ENCODE peak calls at places on chromosomes 16 and 17, in seven cellular contexts. U is H9; I is CD8-positive, alpha-beta memory T cell; F is A549; C is left ventricle myocardium inferior; J is ovary; Q is heart right ventricle. D is an unnamed sample.

GRCh38 chr17:7549401-7550055 is 670 bp downstream of the TNFSF12 start:
- DNase-seq in J (no peak), U (no peak), I (peak), Q (no peak), C (peak), F (no peak), D (peak)

GRCh38 chr17:13362341-13363122 is 239.2 kb downstream of the HS3ST3A1 start:
- DNase-seq in Q (no peak), J (no peak), I (no peak), C (no peak), F (no peak), U (no peak), D (no peak)

GRCh38 chr17:65103896-65104295 is 33.3 kb upstream of the RGS9 start:
- DNase-seq in Q (no peak), I (no peak), C (no peak), J (no peak), U (no peak), F (no peak), D (no peak)

GRCh38 chr17:39929657-39930407 is 2.3 kb downstream of the LRRC3C start:
- DNase-seq in Q (no peak), I (no peak), J (no peak), F (peak), U (no peak), C (no peak), D (no peak)

GRCh38 chr17:40864661-40865380 is 2.2 kb downstream of the KRT12 start:
- DNase-seq in Q (no peak), J (no peak), I (no peak), C (no peak), U (no peak), F (no peak), D (no peak)

GRCh38 chr16:55466209-55466608 is 12.8 kb upstream of the MMP2 start:
- DNase-seq in C (no peak), U (no peak), J (no peak), Q (no peak), I (no peak), F (no peak), D (no peak)

GRCh38 chr17:48472485-48473281 is 42.7 kb upstream of the SKAP1 start:
- DNase-seq in J (no peak), Q (no peak), F (no peak), C (no peak), I (no peak), U (peak), D (no peak)

GRCh38 chr16:47392114-47392513 is 68.7 kb downstream of the ITFG1 start:
- DNase-seq in U (no peak), Q (no peak), I (no peak), F (no peak), J (no peak), C (no peak), D (no peak)

GRCh38 chr17:38428643-38429371 is 543 bp downstream of the ARHGAP23 start:
- DNase-seq in J (peak), F (peak), U (peak), C (peak), Q (peak), I (peak), D (peak)

GRCh38 chr17:58741121-58741625 is 14.5 kb upstream of the PPM1E start:
- DNase-seq in Q (no peak), C (no peak), F (no peak), U (no peak), I (no peak), J (no peak), D (no peak)

GRCh38 chr16:20844054-20844453 is 37.7 kb downstream of the REXO5 start:
- DNase-seq in I (no peak), U (no peak), C (no peak), F (no peak), Q (no peak), J (no peak), D (no peak)
- H3K27ac ChIP-seq in I (no peak), U (no peak), C (no peak), F (no peak), Q (no peak), J (no peak), D (no peak)

DNA sequence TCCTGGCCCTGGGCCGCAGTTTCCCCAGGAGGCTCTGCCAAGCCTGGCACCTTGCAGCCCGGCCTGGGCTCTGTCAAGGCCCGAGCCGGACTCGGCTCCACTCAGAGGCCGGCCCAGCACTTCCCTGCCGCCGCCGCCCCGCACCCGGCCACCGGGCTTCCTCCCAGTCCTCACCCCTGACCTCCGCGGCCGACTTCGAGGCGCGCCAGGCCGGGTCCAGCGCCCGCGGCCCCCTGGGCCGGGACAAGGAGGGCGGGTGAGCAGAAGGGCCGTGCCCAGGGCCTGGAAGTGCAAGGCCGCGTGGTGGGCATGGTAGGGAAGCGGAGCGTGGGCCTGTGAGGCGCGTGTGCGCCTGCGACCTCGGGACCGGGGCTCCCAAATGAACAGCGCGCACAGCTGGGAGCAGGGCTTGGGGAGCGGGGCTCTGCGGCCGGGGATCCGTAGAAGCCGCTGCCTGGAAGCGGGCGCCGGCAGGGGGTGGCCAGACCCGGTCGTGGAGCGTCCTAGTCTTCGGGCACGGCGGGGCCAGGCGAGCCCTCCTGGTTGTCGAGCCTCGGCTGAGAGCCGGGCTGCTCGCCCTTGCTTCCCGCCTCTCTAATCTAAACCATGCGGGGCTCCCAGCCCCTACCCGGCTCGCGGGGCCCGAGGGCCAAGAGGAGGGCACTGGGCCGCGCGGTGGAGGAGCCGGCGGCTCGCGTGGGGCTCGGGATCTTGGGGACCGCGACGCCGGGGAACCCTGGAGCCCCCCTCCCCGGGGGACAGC is 503 bp upstream of the TBX4 start:
- DNase-seq in C (no peak), I (no peak), Q (no peak), J (no peak), F (no peak), U (peak), D (no peak)
- H3K27ac ChIP-seq in C (no peak), I (no peak), Q (no peak), J (no peak), F (no peak), U (no peak), D (peak)

DNA sequence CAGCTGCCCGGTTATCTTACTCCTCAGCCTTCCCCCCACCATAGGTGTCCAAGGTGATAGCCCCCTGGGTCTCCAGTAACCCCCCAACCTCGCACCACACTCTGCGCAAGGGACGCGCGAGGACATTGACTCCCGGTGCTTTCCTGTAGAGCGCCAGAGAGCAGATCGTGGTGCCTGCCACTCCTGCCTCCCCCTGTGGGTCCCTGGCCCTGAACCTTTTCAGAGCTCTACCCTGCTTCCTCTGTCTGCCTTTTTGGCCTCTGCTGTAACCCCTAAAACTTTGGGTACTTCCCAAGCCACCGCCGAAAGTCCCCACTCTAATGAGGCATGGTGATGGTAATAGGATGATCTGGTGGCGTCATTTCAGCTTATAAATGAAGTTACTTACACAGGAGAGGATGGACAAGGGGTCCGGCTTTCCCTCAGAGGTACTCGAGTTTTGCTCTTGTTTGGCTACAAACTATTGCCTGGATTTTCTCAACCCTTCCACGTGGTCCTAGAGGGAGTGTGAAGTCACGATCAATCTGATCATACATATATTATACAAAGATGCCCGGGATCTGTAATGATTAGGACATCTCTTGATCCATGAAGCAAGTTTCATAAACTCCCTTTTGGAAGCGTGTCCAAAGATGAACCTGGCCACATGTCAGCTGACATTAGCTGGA is 2.1 kb upstream of the CDH11 start:
- DNase-seq in I (no peak), U (no peak), J (peak), C (no peak), Q (no peak), F (no peak), D (no peak)
- H3K27ac ChIP-seq in I (no peak), U (no peak), J (peak), C (peak), Q (no peak), F (no peak), D (peak)

GRCh38 chr16:1132431-1132830 is 20.5 kb upstream of the CACNA1H start:
- DNase-seq in Q (no peak), C (no peak), F (no peak), I (no peak), U (no peak), J (no peak), D (no peak)

GRCh38 chr16:1133271-1133670 is 19.6 kb upstream of the CACNA1H start:
- DNase-seq in Q (no peak), I (no peak), C (no peak), F (no peak), J (no peak), U (no peak), D (no peak)

GRCh38 chr16:1135459-1135825 is 17.5 kb upstream of the CACNA1H start:
- DNase-seq in I (no peak), C (no peak), F (no peak), Q (no peak), U (no peak), J (no peak), D (no peak)

GRCh38 chr16:1133810-1134520 is 18.9 kb upstream of the CACNA1H start:
- DNase-seq in J (no peak), U (no peak), C (no peak), I (no peak), Q (no peak), F (no peak), D (no peak)

DNA sequence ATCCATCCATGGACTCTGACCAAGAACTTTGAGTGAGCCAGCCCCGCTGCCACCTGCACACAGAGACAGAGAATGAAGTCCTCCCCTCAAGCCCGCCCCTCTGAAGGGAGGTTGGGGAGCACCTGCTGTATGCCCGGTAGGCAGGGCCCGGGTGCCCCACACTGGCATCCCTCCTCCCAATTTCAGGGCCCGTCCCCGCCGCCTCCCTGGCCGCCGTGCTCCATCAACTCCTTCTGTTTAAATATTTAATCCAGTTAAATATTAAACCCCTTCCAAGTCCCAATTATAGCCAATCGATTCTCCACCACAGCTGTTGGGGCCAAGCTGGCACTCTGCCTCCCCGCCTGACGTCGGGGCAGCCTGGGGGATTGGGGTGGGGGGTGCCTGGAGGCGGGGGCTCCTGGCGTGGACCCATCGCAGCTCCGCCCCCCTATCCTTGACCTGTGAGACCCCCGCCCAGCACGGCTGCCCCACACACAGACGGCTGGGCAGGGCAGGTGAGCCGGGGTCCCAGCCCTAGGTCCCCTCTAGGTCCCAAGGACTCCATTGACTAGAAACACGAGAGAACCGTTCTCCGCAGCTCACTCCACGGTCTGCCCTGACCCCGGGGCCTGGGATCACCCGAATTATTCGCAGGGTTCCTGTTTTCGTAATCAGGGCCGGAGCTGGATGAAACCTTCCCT is 18.0 kb upstream of the CACNA1H start:
- DNase-seq in J (no peak), F (no peak), C (no peak), U (no peak), Q (no peak), I (no peak), D (no peak)
- H3K27ac ChIP-seq in J (no peak), F (no peak), C (no peak), U (no peak), Q (no peak), I (no peak), D (no peak)

DNA sequence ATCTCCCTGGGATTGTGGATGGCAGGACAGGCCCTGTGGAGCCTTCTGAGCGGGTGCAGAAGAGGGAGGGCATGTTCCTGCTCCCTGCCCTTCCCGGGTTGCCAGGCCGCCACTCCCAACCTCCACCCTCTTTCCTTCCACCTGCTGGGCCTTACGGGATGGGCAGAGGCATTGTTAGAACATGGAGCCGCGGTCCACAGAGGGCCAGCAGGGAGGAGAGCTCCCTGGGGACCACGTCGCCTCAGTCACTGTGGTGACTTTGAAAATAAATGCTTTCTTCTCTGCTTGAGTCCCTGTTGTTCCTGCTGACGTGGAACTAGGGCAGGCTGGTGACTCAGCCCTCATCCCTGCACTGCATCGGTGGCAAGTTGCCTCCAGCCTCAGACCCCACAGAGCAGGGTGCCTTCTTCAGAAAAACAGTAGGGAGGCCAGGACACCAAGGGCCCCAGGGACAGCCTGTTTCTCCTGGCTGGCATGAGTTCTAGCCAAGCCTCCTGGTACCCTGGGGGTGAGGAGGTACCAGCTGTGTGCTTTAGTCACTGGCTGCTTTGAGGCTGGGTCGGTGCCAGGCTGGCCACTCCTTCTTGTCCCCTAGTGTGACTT is 224.9 kb downstream of the SEC14L1 start:
- DNase-seq in F (peak), U (no peak), Q (peak), J (peak), C (peak), I (no peak), D (peak)
- H3K27ac ChIP-seq in F (peak), U (no peak), Q (peak), J (peak), C (peak), I (no peak), D (peak)